ENCODE peak calls at places on chromosomes 1 and 21, in six cellular contexts. F is endothelial cell of umbilical vein, R is A549, B is K562, Y is HepG2, S is GM12878. X is an unnamed sample.

GRCh38 chr1:229196404-229197224 is 74.3 kb upstream of the RAB4A start:
- DNase-seq in F (no peak), R (no peak), B (no peak), Y (no peak), S (no peak), X (no peak)

GRCh38 chr1:8303141-8303540 is 14.8 kb upstream of the SLC45A1 start:
- DNase-seq in F (no peak), R (no peak), B (no peak), Y (no peak), S (no peak), X (no peak)

GRCh38 chr1:41390171-41390570 is 28.9 kb downstream of the FOXO6 start:
- DNase-seq in F (no peak), R (no peak), B (no peak), Y (no peak), S (no peak), X (no peak)

GRCh38 chr1:219731771-219732170 is 118.9 kb upstream of the ZC3H11B start:
- DNase-seq in F (no peak), R (no peak), B (no peak), Y (no peak), S (no peak), X (no peak)

GRCh38 chr1:41351262-41352151 is 9.7 kb upstream of the FOXO6 start:
- DNase-seq in F (no peak), R (no peak), B (no peak), Y (no peak), S (no peak), X (no peak)

GRCh38 chr1:3028531-3029282 is 7.4 kb downstream of the ACTRT2 start:
- DNase-seq in F (no peak), R (no peak), B (no peak), Y (no peak), S (no peak), X (no peak)

GRCh38 chr1:184649500-184649899 is 105.2 kb downstream of the EDEM3 start:
- DNase-seq in F (no peak), R (no peak), B (no peak), Y (no peak), S (peak), X (no peak)

GRCh38 chr21:38486221-38486620 is 12.1 kb downstream of the ERG start:
- DNase-seq in F (peak), R (peak), B (no peak), Y (no peak), S (no peak), X (no peak)

GRCh38 chr1:3971981-3972380 is 71.9 kb upstream of the C1orf174 start:
- DNase-seq in F (no peak), R (no peak), B (no peak), Y (no peak), S (no peak), X (no peak)

GRCh38 chr1:165129568-165130164 is 226.8 kb downstream of the LMX1A start:
- DNase-seq in F (peak), R (peak), B (peak), Y (peak), S (no peak), X (peak)

GRCh38 chr1:239811211-239811902 is 280.3 kb upstream of the FMN2 start:
- DNase-seq in F (no peak), R (no peak), B (no peak), Y (no peak), S (no peak), X (no peak)

GRCh38 chr1:116951175-116951935 is 41.6 kb downstream of the PTGFRN start:
- DNase-seq in F (peak), R (no peak), B (no peak), Y (no peak), S (no peak), X (no peak)

GRCh38 chr21:46079357-46080170 is 18.3 kb upstream of the COL6A2 start:
- DNase-seq in F (no peak), R (no peak), B (no peak), Y (no peak), S (no peak), X (peak)

GRCh38 chr1:245085508-245086095 is 69.2 kb upstream of the KIF26B start:
- DNase-seq in F (no peak), R (peak), B (no peak), Y (peak), S (peak), X (no peak)

GRCh38 chr1:59707216-59707615 is 107.5 kb upstream of the HOOK1 start:
- DNase-seq in F (peak), R (peak), B (no peak), Y (no peak), S (no peak), X (no peak)

GRCh38 chr1:235342039-235342438 is 13.7 kb downstream of the GGPS1 start:
- DNase-seq in F (no peak), R (no peak), B (no peak), Y (no peak), S (no peak), X (no peak)

GRCh38 chr21:44024895-44025353 is 12.8 kb downstream of the TRAPPC10 start:
- DNase-seq in F (peak), R (no peak), B (no peak), Y (no peak), S (no peak), X (peak)

GRCh38 chr21:15063821-15064575 is 802 bp downstream of the NRIP1 start:
- DNase-seq in F (no peak), R (no peak), B (peak), Y (no peak), S (no peak), X (no peak)

GRCh38 chr1:232904131-232904530 is 46.3 kb upstream of the NTPCR start:
- DNase-seq in F (no peak), R (no peak), B (no peak), Y (no peak), S (no peak), X (no peak)

GRCh38 chr1:109535971-109536491 is 3.6 kb upstream of the GPR61 start:
- DNase-seq in F (no peak), R (no peak), B (no peak), Y (no peak), S (no peak), X (no peak)

GRCh38 chr1:228034954-228035837 is 28.4 kb downstream of the WNT3A start:
- DNase-seq in F (no peak), R (no peak), B (no peak), Y (no peak), S (no peak), X (no peak)

GRCh38 chr1:219427989-219428388 is 184.9 kb downstream of the ZC3H11B start:
- DNase-seq in F (no peak), R (no peak), B (no peak), Y (no peak), S (no peak), X (no peak)

GRCh38 chr1:22969224-22969829 is 3.3 kb downstream of the LACTBL1 start:
- DNase-seq in F (peak), R (peak), B (no peak), Y (no peak), S (no peak), X (no peak)

GRCh38 chr1:114152211-114153050 is 1.2 kb downstream of the SYT6 start:
- DNase-seq in F (peak), R (peak), B (no peak), Y (no peak), S (no peak), X (peak)

GRCh38 chr1:183234660-183235476 is 48.8 kb downstream of the LAMC2 start:
- DNase-seq in F (peak), R (peak), B (no peak), Y (peak), S (no peak), X (peak)

GRCh38 chr1:1137256-1138045 is 21.6 kb upstream of the C1orf159 start:
- DNase-seq in F (no peak), R (no peak), B (peak), Y (no peak), S (no peak), X (peak)

GRCh38 chr1:93353286-93353685 is 7.6 kb downstream of the DR1 start:
- DNase-seq in F (peak), R (no peak), B (no peak), Y (no peak), S (no peak), X (no peak)

GRCh38 chr1:111990878-111991760 is 1.7 kb upstream of the KCND3 start:
- DNase-seq in F (peak), R (peak), B (peak), Y (peak), S (no peak), X (peak)
- TF ChIP-seq CTCF in F (no peak), R (no peak), B (peak), Y (peak), S (no peak), X (peak)

DNA sequence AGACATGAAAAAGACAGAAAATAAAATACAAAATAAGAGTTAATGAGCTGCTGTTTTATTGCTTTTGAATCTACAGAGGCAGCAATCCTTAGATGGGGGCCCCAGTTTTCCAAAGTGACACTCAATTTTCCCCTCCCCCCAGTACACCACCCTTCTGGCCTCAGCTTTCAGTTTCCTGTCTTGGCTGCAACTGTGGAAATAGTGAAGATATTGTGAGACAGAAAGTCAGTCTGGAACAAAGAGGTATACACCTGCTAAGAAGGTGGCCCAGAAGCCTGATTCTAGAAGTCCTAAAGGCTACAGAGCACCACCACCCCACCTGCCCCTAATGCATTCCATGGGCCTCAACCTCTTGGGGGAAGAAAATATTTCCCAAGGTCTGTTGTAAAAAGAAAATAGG is 1.1 kb upstream of the MTMR11 start:
- DNase-seq in F (peak), R (no peak), B (no peak), Y (no peak), S (no peak), X (peak)
- TF ChIP-seq MYC in F (no peak), R (no peak), B (no peak), Y (no peak), S (no peak), X (no peak)

GRCh38 chr1:159851386-159851785 is 11.1 kb downstream of the VSIG8 start:
- DNase-seq in F (no peak), R (no peak), B (no peak), Y (no peak), S (no peak), X (peak)
- TF ChIP-seq CTCF in F (no peak), R (no peak), B (peak), Y (no peak), S (peak), X (peak)

DNA sequence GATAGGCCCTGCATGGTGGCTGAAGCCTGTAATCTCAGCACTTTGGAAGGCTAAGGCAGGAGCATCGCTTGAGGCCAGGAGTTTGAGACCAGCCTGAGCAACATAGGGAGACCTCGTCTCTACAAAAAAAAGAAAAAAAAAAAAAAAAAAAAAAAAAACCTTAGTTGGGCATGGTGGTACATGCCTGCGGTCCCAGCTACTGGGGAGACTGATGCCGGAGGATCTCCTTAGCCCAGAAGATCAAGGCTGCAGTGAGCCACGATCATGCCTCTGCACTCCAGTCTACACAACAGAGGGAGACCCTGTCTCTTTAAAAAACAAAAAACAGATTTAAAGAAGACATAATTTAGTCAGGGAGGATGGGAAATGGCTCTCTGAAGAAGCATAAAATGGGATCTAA is 3.8 kb downstream of the LIN9 start:
- DNase-seq in F (no peak), R (no peak), B (no peak), Y (no peak), S (no peak), X (no peak)
- TF ChIP-seq MYC in F (no peak), R (no peak), B (no peak), Y (no peak), S (no peak), X (no peak)

DNA sequence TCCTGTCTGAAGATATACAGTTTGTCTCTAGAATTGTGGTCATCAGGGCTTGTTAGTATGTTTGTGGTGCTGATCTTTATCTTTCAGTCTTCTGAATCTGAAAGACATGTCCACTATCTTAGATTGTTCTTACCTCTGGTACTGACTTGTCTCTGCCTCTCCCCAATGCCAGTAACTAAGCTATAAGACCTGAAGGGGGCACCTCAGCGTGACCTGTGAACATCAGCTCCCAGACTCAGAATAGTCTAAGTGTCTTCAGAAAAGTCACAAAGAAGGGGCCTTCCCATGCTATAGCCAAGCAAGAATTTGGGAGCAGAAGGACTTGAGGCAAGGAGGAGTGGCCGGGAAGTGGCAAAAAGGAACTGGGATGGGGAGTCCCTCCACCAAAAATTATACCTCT is 178.1 kb downstream of the NTNG1 start:
- DNase-seq in F (no peak), R (peak), B (no peak), Y (no peak), S (no peak), X (peak)
- TF ChIP-seq CTCF in F (no peak), R (no peak), B (no peak), Y (no peak), S (peak), X (no peak)

GRCh38 chr1:161730050-161730564 is 8.8 kb downstream of the FCRLB start:
- DNase-seq in F (peak), R (no peak), B (peak), Y (no peak), S (no peak), X (peak)
- TF ChIP-seq MYC in F (no peak), R (no peak), B (no peak), Y (no peak), S (no peak), X (no peak)

GRCh38 chr1:65471901-65472332 is 51.4 kb downstream of the LEPR start:
- DNase-seq in F (no peak), R (no peak), B (no peak), Y (no peak), S (no peak), X (no peak)

GRCh38 chr1:65470766-65471165 is 50.3 kb downstream of the LEPR start:
- DNase-seq in F (peak), R (no peak), B (no peak), Y (no peak), S (no peak), X (no peak)

GRCh38 chr1:65469889-65470340 is 49.4 kb downstream of the LEPR start:
- DNase-seq in F (peak), R (no peak), B (no peak), Y (peak), S (no peak), X (no peak)

GRCh38 chr1:65469126-65469888 is 48.8 kb downstream of the LEPR start:
- DNase-seq in F (peak), R (no peak), B (no peak), Y (peak), S (no peak), X (no peak)

DNA sequence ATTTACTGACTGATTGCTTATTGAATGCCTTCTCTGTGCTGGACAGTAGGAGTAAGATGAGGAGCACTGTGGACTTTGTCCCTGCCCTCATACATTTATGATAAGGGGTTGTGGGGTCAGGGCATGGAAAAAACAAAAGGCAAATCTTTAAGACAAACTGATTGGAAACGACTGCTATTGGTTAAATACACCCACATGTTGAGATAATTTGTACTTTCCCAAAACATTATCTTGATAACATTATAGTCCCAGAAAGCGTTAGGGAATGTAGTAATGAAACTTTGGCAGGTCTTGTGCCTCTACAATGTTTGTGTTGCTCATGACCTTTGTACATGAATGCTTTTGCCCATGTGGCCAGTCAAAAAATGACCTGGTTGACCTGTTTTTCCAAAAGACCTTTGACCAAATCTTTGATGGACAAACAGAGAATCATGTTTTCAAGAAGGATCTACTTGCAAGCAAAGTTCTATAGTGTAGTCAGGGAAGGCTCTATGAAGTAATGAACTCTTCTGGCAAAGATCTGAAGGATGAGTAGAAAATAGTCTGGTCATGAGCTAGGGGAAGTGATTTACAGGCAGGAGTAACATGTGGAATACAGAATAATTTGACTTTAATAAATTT is 50.9 kb downstream of the LEPR start:
- DNase-seq in F (no peak), R (no peak), B (no peak), Y (peak), S (no peak), X (no peak)
- TF ChIP-seq CTCF in F (no peak), R (no peak), B (no peak), Y (no peak), S (no peak), X (no peak)

GRCh38 chr1:247079141-247079874 is 697 bp upstream of the ZNF670 start:
- DNase-seq in F (no peak), R (no peak), B (no peak), Y (peak), S (no peak), X (peak)
- TF ChIP-seq MYC in F (no peak), R (no peak), B (no peak), Y (no peak), S (no peak), X (no peak)

DNA sequence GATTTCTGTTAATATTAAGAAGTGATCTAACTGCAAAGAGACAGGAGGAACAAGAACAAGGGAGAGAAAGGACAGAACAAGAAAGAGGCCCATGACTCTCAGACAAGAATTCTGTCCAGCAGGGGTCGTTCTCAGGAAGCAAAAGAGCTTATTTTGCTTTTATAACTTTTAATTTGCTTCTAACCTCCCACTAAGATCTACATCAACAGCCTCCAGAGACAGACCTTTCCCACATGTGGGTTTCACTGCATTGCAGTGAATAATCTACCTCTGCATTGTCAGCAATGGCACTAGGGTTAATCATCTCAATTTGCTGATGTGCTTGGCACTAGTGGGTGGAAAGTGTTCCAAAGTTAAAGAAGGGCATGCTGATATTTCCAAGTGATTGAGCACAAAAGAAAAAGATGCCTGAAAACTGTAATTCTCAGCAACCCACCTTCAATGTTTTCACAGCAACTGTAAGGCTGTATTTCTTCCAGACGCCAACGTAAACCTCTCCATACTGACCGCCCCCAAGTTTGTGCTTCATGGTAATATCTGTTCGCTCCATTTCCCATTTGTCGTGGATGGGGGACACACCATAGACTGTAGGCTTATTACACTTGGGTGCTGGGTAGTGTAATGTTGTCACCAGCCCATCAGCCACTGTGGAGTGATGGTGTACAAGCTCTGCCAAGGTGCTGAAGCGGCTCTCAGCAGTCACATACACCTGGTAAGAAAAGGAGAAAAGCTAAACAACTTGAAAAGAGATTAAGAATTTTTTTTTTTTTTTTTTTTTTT is 39.5 kb downstream of the TOR3A start:
- DNase-seq in F (no peak), R (peak), B (no peak), Y (peak), S (no peak), X (peak)
- TF ChIP-seq CTCF in F (peak), R (peak), B (peak), Y (peak), S (peak), X (peak)

DNA sequence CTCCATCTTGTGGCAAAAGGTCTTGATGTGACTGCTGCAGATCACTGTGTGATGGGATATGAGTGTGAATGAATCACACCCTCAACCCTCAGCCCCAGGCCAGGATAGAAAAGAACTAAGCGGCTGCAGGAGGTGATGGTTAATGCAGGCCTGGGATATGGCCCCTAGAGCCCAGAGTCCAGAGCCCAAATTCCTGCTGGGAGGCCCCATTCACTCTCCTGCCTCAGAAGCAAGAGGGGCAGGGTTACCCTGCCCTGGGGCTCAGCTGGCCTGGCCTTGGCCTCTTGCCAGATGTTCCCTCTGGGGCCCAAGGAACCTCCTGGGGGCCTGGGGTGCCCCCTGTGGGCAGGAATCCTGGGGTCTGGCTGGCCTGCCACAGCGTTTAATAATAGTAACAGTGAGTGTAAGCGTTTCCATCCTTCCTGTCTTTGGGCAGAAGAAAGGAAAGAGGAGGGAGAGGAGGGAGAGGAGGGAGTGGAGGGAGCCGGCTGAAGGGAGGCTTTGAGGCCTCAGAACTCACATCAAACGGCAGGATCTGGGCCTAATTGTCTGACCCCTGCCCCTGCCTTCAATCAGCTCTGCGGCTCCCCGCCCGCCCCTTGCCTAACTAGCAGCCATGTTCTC is 26.2 kb downstream of the DMAP1 start:
- DNase-seq in F (no peak), R (no peak), B (peak), Y (peak), S (no peak), X (no peak)
- TF ChIP-seq MYC in F (no peak), R (no peak), B (no peak), Y (no peak), S (no peak), X (no peak)

X was measured in NB4.